ENCODE peak calls at places on chromosomes 13 and 19, in four cellular contexts. W, A, Z and N are unnamed samples.

GRCh38 chr13:107846642-107847041 is 368.7 kb downstream of the LIG4 start:
- DNase-seq in W (no peak), A (no peak), Z (no peak), N (no peak)

GRCh38 chr19:33047422-33047821 is 17.3 kb downstream of the RHPN2 start:
- DNase-seq in W (no peak), A (peak), Z (no peak), N (peak)

GRCh38 chr13:44312898-44313551 is 60.6 kb upstream of the SERP2 start:
- DNase-seq in W (no peak), A (no peak), Z (no peak), N (peak)

GRCh38 chr19:8373867-8374813 is 10.2 kb downstream of the ANGPTL4 start:
- DNase-seq in W (no peak), A (peak), Z (no peak), N (no peak)

GRCh38 chr13:98284677-98285076 is 107.6 kb upstream of the RNF113B start:
- DNase-seq in W (no peak), A (no peak), Z (no peak), N (no peak)

GRCh38 chr19:48777139-48777538 is 21.8 kb downstream of the FGF21 start:
- DNase-seq in W (no peak), A (no peak), Z (no peak), N (no peak)

GRCh38 chr13:35723061-35723461 is 246.6 kb upstream of the MAB21L1 start:
- DNase-seq in W (no peak), A (no peak), Z (peak), N (no peak)

GRCh38 chr13:52383362-52383761 is 22.6 kb downstream of the THSD1 start:
- DNase-seq in W (no peak), A (no peak), Z (no peak), N (no peak)

GRCh38 chr19:14473073-14473790 is 1.9 kb downstream of the PTGER1 start:
- DNase-seq in W (no peak), A (no peak), Z (no peak), N (peak)

GRCh38 chr13:36567485-36567884 is 106.3 kb upstream of the SERTM1 start:
- DNase-seq in W (no peak), A (no peak), Z (no peak), N (no peak)

GRCh38 chr13:94395889-94396288 is 83.6 kb downstream of the DCT start:
- DNase-seq in W (no peak), A (no peak), Z (no peak), N (no peak)

GRCh38 chr13:33637978-33638743 is 179.8 kb upstream of the RFC3 start:
- DNase-seq in W (no peak), A (no peak), Z (no peak), N (peak)

GRCh38 chr13:52405369-52405766 is 604 bp downstream of the THSD1 start:
- DNase-seq in W (no peak), A (no peak), Z (no peak), N (peak)

GRCh38 chr13:114130131-114130707 is 2.2 kb downstream of the RASA3 start:
- DNase-seq in W (no peak), A (no peak), Z (no peak), N (no peak)

GRCh38 chr19:39474139-39474620 is 6.5 kb upstream of the TIMM50 start:
- DNase-seq in W (peak), A (peak), Z (peak), N (peak)

GRCh38 chr13:25771208-25771607 is 280.6 kb downstream of the SHISA2 start:
- DNase-seq in W (no peak), A (no peak), Z (no peak), N (peak)

GRCh38 chr13:87057807-87058520 is 613.2 kb upstream of the SLITRK5 start:
- DNase-seq in W (no peak), A (no peak), Z (no peak), N (no peak)

GRCh38 chr13:110047511-110047910 is 259.4 kb downstream of the COL4A1 start:
- DNase-seq in W (no peak), A (no peak), Z (peak), N (peak)

DNA sequence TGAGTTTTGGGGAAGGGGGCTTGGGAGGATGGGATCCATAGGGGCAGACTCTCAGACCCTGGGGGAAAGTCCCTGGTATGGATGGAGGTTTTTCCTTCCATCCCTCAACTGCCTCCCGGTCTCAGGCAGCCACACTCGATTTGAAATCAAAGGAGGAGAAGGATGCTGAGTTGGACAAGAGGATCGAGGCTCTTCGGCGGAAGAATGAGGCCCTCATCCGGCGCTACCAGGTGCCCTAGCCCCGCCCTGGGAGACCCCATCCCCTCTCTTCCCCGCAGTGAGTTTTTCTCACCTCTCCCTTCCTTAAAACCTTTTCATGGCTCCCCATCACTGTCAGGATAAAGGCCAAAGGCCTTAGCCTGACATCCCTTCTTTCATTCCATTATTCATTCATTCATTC is 2.1 kb downstream of the CCDC9 start:
- DNase-seq in W (no peak), A (no peak), Z (no peak), N (no peak)
- H3K4me3 ChIP-seq in W (no peak), A (peak), Z (no peak), N (no peak)

GRCh38 chr19:1508507-1508856 is 4.3 kb downstream of the ADAMTSL5 start:
- DNase-seq in W (no peak), A (no peak), Z (no peak), N (no peak)

GRCh38 chr19:1505991-1506881 is 6.6 kb downstream of the ADAMTSL5 start:
- DNase-seq in W (no peak), A (no peak), Z (no peak), N (no peak)

GRCh38 chr19:1509589-1510441 is 3.0 kb downstream of the ADAMTSL5 start:
- DNase-seq in W (no peak), A (no peak), Z (no peak), N (no peak)

GRCh38 chr19:1507192-1507660 is 5.6 kb downstream of the ADAMTSL5 start:
- DNase-seq in W (no peak), A (no peak), Z (peak), N (no peak)

GRCh38 chr19:1507763-1508506 is 4.9 kb downstream of the ADAMTSL5 start:
- DNase-seq in W (peak), A (peak), Z (peak), N (peak)
- H3K4me3 ChIP-seq in W (peak), A (peak), Z (peak), N (peak)

GRCh38 chr19:17406887-17407196 is 1.4 kb upstream of the BST2 start:
- DNase-seq in W (no peak), A (no peak), Z (no peak), N (no peak)
- H3K4me3 ChIP-seq in W (peak), A (peak), Z (no peak), N (no peak)

DNA sequence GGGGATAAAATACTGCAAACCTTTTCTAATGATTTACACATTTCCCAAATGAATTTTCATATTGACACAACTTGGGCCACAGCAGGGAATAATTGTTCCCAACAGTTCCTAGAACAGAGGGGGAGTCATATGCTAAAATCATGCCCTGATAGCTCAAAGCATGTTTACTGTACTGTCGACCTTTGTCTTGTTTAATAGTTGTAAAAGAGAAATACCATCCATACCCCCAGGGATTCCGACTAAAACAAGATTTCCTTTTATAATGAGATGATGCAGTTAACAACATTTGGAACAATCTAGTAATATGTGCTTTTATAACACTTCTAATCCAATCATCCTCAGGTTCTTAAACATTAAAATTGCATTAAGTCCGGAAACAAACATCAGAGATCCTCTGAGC is 759.7 kb downstream of the OLFM4 start:
- DNase-seq in W (no peak), A (no peak), Z (no peak), N (no peak)
- H3K4me3 ChIP-seq in W (no peak), A (no peak), Z (no peak), N (no peak)

DNA sequence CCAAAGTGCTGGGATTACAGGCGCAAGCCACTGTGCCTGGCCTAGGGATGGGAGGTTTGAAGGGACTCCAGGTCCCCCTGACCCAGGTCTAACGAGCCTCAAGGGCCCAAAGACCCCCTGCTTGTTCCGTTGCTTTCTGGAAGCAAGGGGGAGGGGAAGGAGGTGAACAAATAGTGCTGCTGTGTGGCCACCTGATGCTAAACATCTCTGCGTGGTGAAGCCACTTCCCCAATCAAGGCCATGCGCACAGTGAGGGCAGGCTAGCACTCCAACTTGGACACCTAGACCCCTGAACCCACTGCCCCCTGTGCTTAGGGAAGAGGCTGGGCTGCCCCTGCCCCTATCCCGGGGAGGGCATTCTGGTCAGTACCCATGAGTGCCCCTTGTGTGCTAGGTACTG is 24.0 kb downstream of the CARM1 start:
- DNase-seq in W (no peak), A (no peak), Z (no peak), N (no peak)
- H3K4me3 ChIP-seq in W (no peak), A (no peak), Z (no peak), N (no peak)

GRCh38 chr19:18428173-18428836 is 9.1 kb downstream of the SSBP4 start:
- DNase-seq in W (no peak), A (no peak), Z (no peak), N (no peak)
- H3K4me3 ChIP-seq in W (peak), A (no peak), Z (no peak), N (no peak)

GRCh38 chr13:48320906-48321510 is 17.5 kb downstream of the RB1 start:
- DNase-seq in W (no peak), A (no peak), Z (no peak), N (no peak)
- H3K4me3 ChIP-seq in W (peak), A (no peak), Z (no peak), N (no peak)